ENCODE peak calls at places on chromosomes 7 and 10, in six cellular contexts. One of them, this sample, is unnamed.

GRCh38 chr10:88922041-88922440 is 30.5 kb downstream of the ACTA2 start:
- DNase-seq in HL-60: no peak
- DNase-seq in SK-N-MC: no peak
- DNase-seq in HCT116: no peak
- DNase-seq in sigmoid colon: no peak
- DNase-seq in GM23338: no peak
- DNase-seq in this sample: no peak

GRCh38 chr10:23702977-23703414 is 264.1 kb downstream of the OTUD1 start:
- DNase-seq in HL-60: peak; percentile 62
- DNase-seq in SK-N-MC: no peak
- DNase-seq in HCT116: peak; percentile 70
- DNase-seq in sigmoid colon: peak; percentile 66
- DNase-seq in GM23338: peak; percentile 96
- DNase-seq in this sample: peak; percentile 74

GRCh38 chr10:13659887-13660544 is 73.3 kb downstream of the PRPF18 start:
- DNase-seq in HL-60: peak; percentile 31
- DNase-seq in SK-N-MC: no peak
- DNase-seq in HCT116: no peak
- DNase-seq in sigmoid colon: peak; percentile 85
- DNase-seq in GM23338: peak; percentile 66
- DNase-seq in this sample: peak; percentile 30

GRCh38 chr7:155643804-155644177 is 670 bp upstream of the RBM33 start:
- DNase-seq in HL-60: no peak
- DNase-seq in SK-N-MC: no peak
- DNase-seq in HCT116: no peak
- DNase-seq in sigmoid colon: no peak
- DNase-seq in GM23338: no peak
- DNase-seq in this sample: no peak

GRCh38 chr10:60236869-60237524 is 152.7 kb downstream of the ANK3 start:
- DNase-seq in HL-60: peak; percentile 67
- DNase-seq in SK-N-MC: no peak
- DNase-seq in HCT116: no peak
- DNase-seq in sigmoid colon: peak; percentile 74
- DNase-seq in GM23338: no peak
- DNase-seq in this sample: no peak

GRCh38 chr10:114681542-114681941 is 23.5 kb upstream of the ABLIM1 start:
- DNase-seq in HL-60: no peak
- DNase-seq in SK-N-MC: no peak
- DNase-seq in HCT116: peak; percentile 36
- DNase-seq in sigmoid colon: no peak
- DNase-seq in GM23338: no peak
- DNase-seq in this sample: no peak

GRCh38 chr10:70578371-70578947 is 24.1 kb downstream of the PRF1 start:
- DNase-seq in HL-60: peak; percentile 35
- DNase-seq in SK-N-MC: no peak
- DNase-seq in HCT116: peak; percentile 100
- DNase-seq in sigmoid colon: peak; percentile 15
- DNase-seq in GM23338: no peak
- DNase-seq in this sample: no peak

GRCh38 chr10:91198781-91199180 is 21.7 kb upstream of the PCGF5 start:
- DNase-seq in HL-60: peak; percentile 55
- DNase-seq in SK-N-MC: no peak
- DNase-seq in HCT116: no peak
- DNase-seq in sigmoid colon: no peak
- DNase-seq in GM23338: no peak
- DNase-seq in this sample: peak; percentile 10

GRCh38 chr7:116569737-116570136 is 44.9 kb downstream of the CAV1 start:
- DNase-seq in HL-60: no peak
- DNase-seq in SK-N-MC: no peak
- DNase-seq in HCT116: no peak
- DNase-seq in sigmoid colon: no peak
- DNase-seq in GM23338: no peak
- DNase-seq in this sample: no peak

GRCh38 chr7:32935558-32935957 is 21.7 kb upstream of the FKBP9 start:
- DNase-seq in HL-60: no peak
- DNase-seq in SK-N-MC: no peak
- DNase-seq in HCT116: no peak
- DNase-seq in sigmoid colon: no peak
- DNase-seq in GM23338: no peak
- DNase-seq in this sample: no peak
- TF ChIP-seq POLR2AphosphoS5 in HL-60: no peak
- TF ChIP-seq POLR2AphosphoS5 in SK-N-MC: no peak
- TF ChIP-seq POLR2AphosphoS5 in HCT116: no peak
- TF ChIP-seq POLR2AphosphoS5 in sigmoid colon: no peak
- TF ChIP-seq POLR2AphosphoS5 in GM23338: no peak
- TF ChIP-seq POLR2AphosphoS5 in this sample: no peak

GRCh38 chr10:78382776-78383175 is 349.1 kb downstream of the RPS24 start:
- DNase-seq in HL-60: no peak
- DNase-seq in SK-N-MC: no peak
- DNase-seq in HCT116: no peak
- DNase-seq in sigmoid colon: no peak
- DNase-seq in GM23338: no peak
- DNase-seq in this sample: no peak

GRCh38 chr10:78378192-78378591 is 344.5 kb downstream of the RPS24 start:
- DNase-seq in HL-60: no peak
- DNase-seq in SK-N-MC: no peak
- DNase-seq in HCT116: no peak
- DNase-seq in sigmoid colon: no peak
- DNase-seq in GM23338: no peak
- DNase-seq in this sample: no peak

GRCh38 chr10:78383378-78383777 is 349.7 kb downstream of the RPS24 start:
- DNase-seq in HL-60: no peak
- DNase-seq in SK-N-MC: no peak
- DNase-seq in HCT116: no peak
- DNase-seq in sigmoid colon: no peak
- DNase-seq in GM23338: no peak
- DNase-seq in this sample: no peak

GRCh38 chr10:78382047-78382446 is 348.4 kb downstream of the RPS24 start:
- DNase-seq in HL-60: no peak
- DNase-seq in SK-N-MC: no peak
- DNase-seq in HCT116: no peak
- DNase-seq in sigmoid colon: no peak
- DNase-seq in GM23338: no peak
- DNase-seq in this sample: no peak

DNA sequence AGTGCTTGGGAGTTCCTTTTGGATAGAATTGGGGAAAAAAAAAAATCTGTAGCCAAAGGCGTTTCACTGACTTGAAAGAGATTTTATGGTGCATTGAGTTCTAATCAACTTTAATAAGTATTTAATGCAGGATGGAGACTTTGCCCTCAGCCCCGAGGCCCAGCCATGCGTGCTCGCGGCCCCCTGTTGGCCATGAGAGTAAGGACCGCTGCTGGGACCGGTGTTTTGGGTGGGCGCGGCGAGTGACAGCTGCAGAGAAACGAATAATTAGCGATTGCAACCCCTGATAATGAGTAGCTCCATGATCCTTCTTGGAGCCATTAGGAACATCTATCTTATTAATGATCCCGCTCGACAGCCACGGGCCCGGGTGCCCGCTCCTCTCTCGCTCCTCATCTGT is 347.4 kb downstream of the RPS24 start:
- DNase-seq in HL-60: no peak
- DNase-seq in SK-N-MC: no peak
- DNase-seq in HCT116: no peak
- DNase-seq in sigmoid colon: no peak
- DNase-seq in GM23338: peak; percentile 72
- DNase-seq in this sample: no peak
- H3K4me3 ChIP-seq in HL-60: no peak overlapping the region
- H3K4me3 ChIP-seq in SK-N-MC: no peak overlapping the region
- H3K4me3 ChIP-seq in HCT116: no peak overlapping the region
- H3K4me3 ChIP-seq in sigmoid colon: no peak overlapping the region
- H3K4me3 ChIP-seq in GM23338: no peak overlapping the region
- H3K4me3 ChIP-seq in this sample: no peak overlapping the region

GRCh38 chr10:132162590-132163277 is 24.0 kb upstream of the DPYSL4 start:
- DNase-seq in HL-60: no peak
- DNase-seq in SK-N-MC: no peak
- DNase-seq in HCT116: no peak
- DNase-seq in sigmoid colon: no peak
- DNase-seq in GM23338: no peak
- DNase-seq in this sample: peak; percentile 22
- TF ChIP-seq POLR2AphosphoS5 in HL-60: no peak
- TF ChIP-seq POLR2AphosphoS5 in SK-N-MC: no peak
- TF ChIP-seq POLR2AphosphoS5 in HCT116: no peak
- TF ChIP-seq POLR2AphosphoS5 in sigmoid colon: no peak
- TF ChIP-seq POLR2AphosphoS5 in GM23338: no peak
- TF ChIP-seq POLR2AphosphoS5 in this sample: no peak

GRCh38 chr7:49137978-49138377 is 213.6 kb downstream of the CDC14C start:
- DNase-seq in HL-60: no peak
- DNase-seq in SK-N-MC: no peak
- DNase-seq in HCT116: no peak
- DNase-seq in sigmoid colon: no peak
- DNase-seq in GM23338: no peak
- DNase-seq in this sample: no peak
- H3K4me3 ChIP-seq in HL-60: no peak overlapping the region
- H3K4me3 ChIP-seq in SK-N-MC: no peak overlapping the region
- H3K4me3 ChIP-seq in HCT116: no peak overlapping the region
- H3K4me3 ChIP-seq in sigmoid colon: no peak overlapping the region
- H3K4me3 ChIP-seq in GM23338: no peak overlapping the region
- H3K4me3 ChIP-seq in this sample: no peak overlapping the region

This sample was measured in prostate gland.